ENCODE peak calls at places on chromosomes 6 and 20, in seven cellular contexts. W is BE2C; M is hypothalamus; J is activated T-cell treated with anti-CD3 and anti-CD28 coated beads for 1 hour; Y is CD8-positive, alpha-beta memory T cell; G is progenitor cell of endocrine pancreas; C is fibroblast of mammary gland. P is an unnamed sample.

GRCh38 chr6:52389626-52390360 is 27.8 kb downstream of the PAQR8 start:
- DNase-seq in G (no peak), C (peak), M (no peak), W (peak), J (peak), Y (peak), P (no peak)

GRCh38 chr6:34940030-34940434 is 51.0 kb downstream of the ANKS1A start:
- DNase-seq in W (no peak), J (no peak), C (no peak), Y (no peak), G (no peak), M (no peak), P (no peak)

GRCh38 chr6:56650191-56650590 is 7.5 kb upstream of the DST start:
- DNase-seq in M (no peak), W (no peak), Y (no peak), J (no peak), C (peak), G (no peak), P (no peak)

GRCh38 chr6:4258733-4259132 is 123.4 kb upstream of the ECI2 start:
- DNase-seq in Y (no peak), J (no peak), M (no peak), C (no peak), G (no peak), W (no peak), P (no peak)

GRCh38 chr6:134028438-134028837 is 24.0 kb downstream of the SLC2A12 start:
- DNase-seq in C (no peak), J (no peak), M (no peak), G (no peak), W (no peak), Y (no peak), P (no peak)

GRCh38 chr20:46174469-46175126 is 56.5 kb downstream of the CD40 start:
- DNase-seq in C (peak), W (peak), G (peak), Y (peak), J (peak), M (no peak), P (peak)

GRCh38 chr6:51163843-51164529 is 345.3 kb downstream of the TFAP2B start:
- DNase-seq in W (no peak), J (no peak), M (no peak), G (no peak), Y (no peak), C (no peak), P (no peak)

GRCh38 chr6:16873698-16874097 is 112.4 kb upstream of the ATXN1 start:
- DNase-seq in C (no peak), M (no peak), G (no peak), W (no peak), J (no peak), Y (no peak), P (no peak)

GRCh38 chr6:82875573-82876185 is 190.0 kb downstream of the UBE3D start:
- DNase-seq in M (no peak), J (no peak), C (peak), W (no peak), Y (no peak), G (no peak), P (no peak)

GRCh38 chr6:132414332-132414731 is 13.1 kb upstream of the MOXD1 start:
- DNase-seq in G (no peak), Y (no peak), W (no peak), M (no peak), J (no peak), C (no peak), P (no peak)

GRCh38 chr6:161033667-161034066 is 42.1 kb downstream of the MAP3K4 start:
- DNase-seq in J (no peak), G (no peak), W (no peak), Y (no peak), M (no peak), C (peak), P (no peak)

GRCh38 chr6:76702187-76702586 is 629.7 kb upstream of the IMPG1 start:
- DNase-seq in W (no peak), G (no peak), Y (no peak), C (peak), J (no peak), M (no peak), P (no peak)

GRCh38 chr20:57759724-57760123 is 49.9 kb upstream of the PMEPA1 start:
- DNase-seq in M (no peak), J (no peak), W (no peak), C (no peak), Y (no peak), G (no peak), P (no peak)

GRCh38 chr6:38638941-38639497 is 710 bp downstream of the BTBD9 start:
- DNase-seq in M (no peak), C (peak), J (peak), G (peak), W (peak), Y (peak), P (peak)

GRCh38 chr20:24762791-24763350 is 186.2 kb upstream of the CST7 start:
- DNase-seq in G (peak), M (no peak), J (no peak), W (no peak), Y (no peak), C (no peak), P (no peak)

GRCh38 chr6:72941751-72942150 is 283.5 kb downstream of the KHDC1L start:
- DNase-seq in J (no peak), C (no peak), W (no peak), G (no peak), M (no peak), Y (no peak), P (no peak)